ENCODE peak calls at places on chromosomes 16 and 17, in five cellular contexts. A, Q, Y, X and Z are unnamed samples.

GRCh38 chr16:23410176-23410575 is 42.8 kb downstream of the COG7 start:
- DNase-seq in A (no peak), Q (no peak), Y (no peak), X (no peak), Z (no peak)

GRCh38 chr17:65362826-65363225 is 198.6 kb downstream of the AXIN2 start:
- DNase-seq in A (no peak), Q (no peak), Y (no peak), X (peak; percentile 9), Z (no peak)

GRCh38 chr17:57916925-57917858 is 38.0 kb downstream of the CUEDC1 start:
- DNase-seq in A (no peak), Q (no peak), Y (no peak), X (no peak), Z (no peak)

GRCh38 chr17:82915010-82915696 is 75.3 kb upstream of the ZNF750 start:
- DNase-seq in A (no peak), Q (peak; percentile 61), Y (no peak), X (peak; percentile 31), Z (no peak)

GRCh38 chr16:75458029-75458428 is 6.5 kb downstream of the TMEM170A start:
- DNase-seq in A (no peak), Q (no peak), Y (no peak), X (no peak), Z (no peak)

GRCh38 chr16:14364386-14365199 is 265.5 kb downstream of the PARN start:
- DNase-seq in A (no peak), Q (no peak), Y (peak; percentile 73), X (no peak), Z (no peak)

GRCh38 chr16:20191566-20191965 is 117.9 kb upstream of the GPR139 start:
- DNase-seq in A (no peak), Q (no peak), Y (no peak), X (no peak), Z (no peak)

GRCh38 chr16:83420206-83420760 is 387.5 kb upstream of the HSBP1 start:
- DNase-seq in A (peak; percentile 32), Q (no peak), Y (no peak), X (no peak), Z (no peak)

DNA sequence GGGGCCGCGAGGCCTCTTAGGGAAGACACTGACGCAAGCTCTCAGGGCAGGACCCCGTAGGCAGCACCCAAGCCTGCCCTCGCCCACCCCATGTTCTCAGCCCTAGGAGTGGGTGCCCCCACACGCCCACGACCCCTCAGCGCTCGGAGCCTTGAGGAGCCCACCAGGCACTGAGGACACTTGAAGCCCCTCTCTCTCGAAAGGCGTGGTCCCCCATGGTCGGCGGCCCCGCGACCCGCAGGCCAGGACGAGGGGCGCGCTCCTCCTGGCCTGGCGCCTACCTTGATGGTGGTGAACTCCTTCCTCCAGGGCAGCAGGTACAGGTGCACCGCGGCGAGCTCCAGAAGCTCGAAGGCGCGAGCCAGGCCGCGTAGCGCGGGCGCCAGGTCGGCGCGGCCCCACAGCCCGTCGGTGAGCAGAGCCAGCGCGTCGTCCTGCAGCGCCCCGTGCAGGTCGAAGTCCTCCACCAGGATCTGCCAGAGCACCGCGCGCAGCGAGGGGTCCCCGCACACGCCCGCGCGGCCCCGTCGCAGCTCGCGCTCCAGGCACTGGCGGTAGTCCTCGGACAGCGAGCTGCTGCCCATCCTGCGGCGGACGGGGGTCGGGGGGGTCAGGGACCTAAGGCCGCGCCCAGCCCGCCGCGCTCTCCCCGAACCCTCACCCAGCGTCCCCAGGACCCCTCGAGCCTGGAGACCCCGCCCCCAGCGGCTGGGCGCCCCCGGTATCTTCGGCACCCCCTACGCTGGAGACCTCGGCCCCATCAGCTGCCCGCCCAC is 668 bp downstream of the SPATA2L start:
- DNase-seq in A (no peak), Q (peak; percentile 73), Y (peak; percentile 85), X (peak; percentile 70), Z (peak; percentile 74)
- TF ChIP-seq CTCF in A (peak; percentile 21), Q (peak; percentile 30), Y (peak; percentile 16), X (peak; percentile 40), Z (peak; percentile 50)

DNA sequence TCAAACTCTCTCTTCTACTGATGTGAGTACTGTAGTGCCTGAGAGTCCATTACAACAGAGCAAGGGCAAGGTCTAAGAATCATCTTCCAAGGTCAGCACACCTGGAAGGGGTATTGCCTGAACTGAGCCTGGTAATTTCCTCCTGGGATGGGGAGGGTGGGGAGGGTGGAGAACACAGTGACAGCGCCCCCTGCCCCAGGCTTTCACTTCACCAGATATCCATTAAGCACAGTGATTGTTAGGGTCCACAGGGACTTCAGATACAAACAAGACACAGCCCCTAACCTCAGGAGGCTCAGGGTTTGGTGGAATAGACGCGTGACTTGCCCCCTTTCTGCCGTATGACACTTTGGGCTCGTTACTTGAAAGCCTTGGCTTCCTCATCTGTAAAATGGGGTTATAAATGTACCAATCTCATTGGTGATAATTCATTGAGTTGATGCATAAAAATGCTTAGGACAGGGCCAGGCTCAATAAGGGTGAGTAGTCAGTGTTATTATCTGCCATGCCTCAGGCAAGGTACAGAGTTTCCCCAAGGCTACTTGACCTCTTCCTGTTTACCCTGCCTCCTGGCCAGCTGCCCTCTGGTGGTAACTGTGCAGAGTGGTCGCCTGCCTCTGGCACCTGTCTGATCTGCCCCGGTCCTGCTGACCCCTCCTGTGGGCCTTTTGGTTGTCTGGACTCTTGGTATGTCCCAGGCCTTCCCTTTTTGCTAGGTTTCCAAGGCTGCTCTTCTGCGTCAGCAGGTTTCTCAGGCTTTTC is 13.1 kb upstream of the BRD7 start:
- DNase-seq in A (no peak), Q (peak; percentile 74), Y (no peak), X (peak; percentile 52), Z (no peak)
- TF ChIP-seq CTCF in A (peak; percentile 6), Q (peak; percentile 66), Y (no peak), X (peak; percentile 32), Z (peak; percentile 32)

GRCh38 chr17:67474081-67474661 is 97.1 kb downstream of the PITPNC1 start:
- DNase-seq in A (no peak), Q (peak; percentile 40), Y (no peak), X (no peak), Z (no peak)
- TF ChIP-seq CTCF in A (no peak), Q (no peak), Y (peak; percentile 4), X (no peak), Z (no peak)

GRCh38 chr16:77273-77806 is 685 bp upstream of the MPG start:
- DNase-seq in A (no peak), Q (peak; percentile 71), Y (peak; percentile 84), X (peak; percentile 76), Z (peak; percentile 82)
- TF ChIP-seq CTCF in A (no peak), Q (no peak), Y (no peak), X (no peak), Z (no peak)

GRCh38 chr17:1571362-1571746 is 8.8 kb upstream of the PITPNA start:
- DNase-seq in A (no peak), Q (no peak), Y (no peak), X (no peak), Z (no peak)
- TF ChIP-seq CTCF in A (no peak), Q (no peak), Y (no peak), X (no peak), Z (no peak)

DNA sequence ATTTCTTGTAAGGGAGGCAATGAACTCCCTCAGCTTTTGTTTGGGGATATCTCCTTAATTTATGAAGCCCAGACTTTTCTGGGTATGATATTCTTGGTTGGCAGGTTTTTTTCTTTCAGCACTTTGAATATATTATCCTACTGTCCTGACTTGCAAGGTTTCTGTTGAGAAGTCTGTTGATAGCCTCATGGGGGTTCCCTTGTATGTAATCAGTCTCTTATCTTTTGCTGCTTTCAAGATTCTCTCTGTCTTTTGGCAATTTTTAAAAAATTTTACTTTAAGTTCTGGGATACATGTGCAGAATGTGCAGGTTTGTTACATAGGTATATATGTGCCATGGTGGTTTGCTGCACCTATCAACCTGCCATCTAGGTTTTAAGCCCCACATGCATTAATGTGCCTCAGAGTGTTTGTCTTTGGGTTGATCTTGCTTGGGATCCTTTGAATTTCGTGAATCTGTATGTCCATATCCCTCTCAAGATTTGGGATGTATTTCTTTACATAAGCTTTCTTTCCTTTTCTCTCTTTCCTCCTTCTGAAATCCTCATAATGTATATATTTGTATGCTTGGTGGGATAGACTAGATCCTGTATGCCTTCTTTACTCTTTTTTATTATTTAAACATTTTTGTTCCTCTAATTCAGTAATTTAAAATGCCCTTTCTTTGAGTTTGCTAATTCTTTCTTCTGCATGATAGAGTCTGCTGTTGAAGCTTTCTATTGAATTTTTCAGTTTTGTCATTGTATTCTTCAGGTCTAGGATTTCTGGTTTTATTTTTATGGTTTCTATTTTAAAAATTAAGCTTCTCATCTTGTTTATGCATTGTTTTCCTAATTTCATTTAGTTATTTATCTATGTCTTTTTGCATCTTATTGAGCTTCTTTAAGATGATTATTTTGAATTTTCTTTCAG is 5.2 kb upstream of the KRT25 start:
- DNase-seq in A (no peak), Q (no peak), Y (no peak), X (no peak), Z (no peak)
- TF ChIP-seq CTCF in A (no peak), Q (no peak), Y (no peak), X (no peak), Z (no peak)

GRCh38 chr17:28811594-28812135 is 30.9 kb downstream of the FAM222B start:
- DNase-seq in A (no peak), Q (no peak), Y (no peak), X (peak; percentile 15), Z (peak; percentile 23)
- TF ChIP-seq CTCF in A (no peak), Q (no peak), Y (no peak), X (no peak), Z (no peak)

GRCh38 chr17:42748202-42748905 is 3.5 kb upstream of the EZH1 start:
- DNase-seq in A (no peak), Q (no peak), Y (no peak), X (no peak), Z (no peak)

GRCh38 chr17:42740699-42741098 is 4.1 kb downstream of the EZH1 start:
- DNase-seq in A (no peak), Q (no peak), Y (no peak), X (no peak), Z (no peak)

GRCh38 chr17:42743595-42744282 is 1.1 kb downstream of the EZH1 start:
- DNase-seq in A (peak; percentile 1), Q (no peak), Y (no peak), X (no peak), Z (no peak)

GRCh38 chr17:42744806-42745617 is at the start of gene EZH1:
- DNase-seq in A (peak; percentile 64), Q (peak; percentile 98), Y (peak; percentile 95), X (peak; percentile 96), Z (peak; percentile 99)

DNA sequence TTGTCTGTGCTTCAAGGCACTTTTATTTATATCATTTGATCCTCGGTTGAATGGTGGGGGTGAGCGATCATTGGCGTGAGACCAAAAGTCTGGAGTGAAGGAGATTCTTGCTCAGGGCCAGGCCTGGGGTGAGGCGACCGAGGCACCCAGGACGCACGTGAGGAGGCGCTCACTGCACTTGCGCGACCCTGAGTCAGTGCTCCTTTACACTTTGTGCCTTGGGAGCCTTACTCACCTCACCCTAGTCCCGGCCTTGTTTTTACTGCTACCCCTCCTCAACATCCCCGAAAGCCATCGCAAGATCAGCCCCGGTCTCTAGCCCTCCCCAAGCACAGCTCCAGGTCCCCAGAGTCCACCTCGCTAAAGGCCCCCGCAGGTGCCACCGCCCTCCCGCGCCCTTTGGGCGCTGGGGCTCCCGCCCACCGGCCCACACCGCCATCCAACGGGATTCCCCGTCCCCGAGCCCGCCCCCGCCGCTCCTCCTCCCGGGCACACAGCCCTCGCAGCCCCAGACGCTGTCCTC is 496 bp downstream of the EZH1 start:
- DNase-seq in A (peak; percentile 37), Q (no peak), Y (peak; percentile 93), X (peak; percentile 78), Z (peak; percentile 76)
- TF ChIP-seq CTCF in A (no peak), Q (no peak), Y (no peak), X (no peak), Z (peak; percentile 18)

DNA sequence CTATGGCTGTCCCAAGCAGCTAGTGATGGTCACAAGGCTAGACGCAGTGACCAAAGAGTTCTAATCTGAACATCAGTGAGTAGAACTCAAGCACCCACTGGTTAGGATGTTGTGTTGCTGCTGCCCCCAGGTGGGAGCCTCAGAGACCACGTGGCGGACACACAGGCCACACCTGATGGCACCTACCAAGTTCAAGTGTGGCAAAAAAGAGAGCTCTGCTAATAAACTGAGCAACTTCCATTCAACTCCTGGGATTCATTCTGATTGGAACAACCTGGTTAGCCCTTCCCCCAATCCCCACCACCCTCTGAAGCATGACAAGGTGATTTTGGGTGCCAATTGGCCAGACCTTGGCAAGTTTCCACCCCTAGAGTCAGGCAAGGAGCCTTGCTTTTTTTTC is 3.5 kb upstream of the LCMT1 start:
- DNase-seq in A (no peak), Q (peak; percentile 57), Y (no peak), X (peak; percentile 67), Z (peak; percentile 43)
- TF ChIP-seq CTCF in A (no peak), Q (peak; percentile 40), Y (no peak), X (peak; percentile 31), Z (peak; percentile 22)